ENCODE peak calls at places on chromosomes 7 and 10, in six cellular contexts. C, U, P, T, O and X are unnamed samples.

GRCh38 chr10:49325131-49325915 is 26.4 kb downstream of the C10orf71 start:
- DNase-seq in P (no peak), T (no peak), O (no peak), U (no peak), C (no peak), X (no peak)

GRCh38 chr10:130341325-130341724 is 205.1 kb downstream of the GLRX3 start:
- DNase-seq in T (no peak), U (no peak), P (no peak), C (no peak), O (no peak), X (no peak)

GRCh38 chr7:4814463-4814862 is 39.0 kb downstream of the AP5Z1 start:
- DNase-seq in P (no peak), C (no peak), O (no peak), U (no peak), T (no peak), X (no peak)

GRCh38 chr7:107949443-107949935 is 53.5 kb downstream of the LAMB1 start:
- DNase-seq in C (no peak), U (no peak), P (no peak), T (no peak), O (no peak), X (no peak)

GRCh38 chr7:116534790-116535189 is 10.0 kb downstream of the CAV1 start:
- DNase-seq in T (no peak), U (no peak), C (no peak), P (no peak), O (no peak), X (no peak)

GRCh38 chr10:130558778-130559177 is 422.6 kb downstream of the GLRX3 start:
- DNase-seq in P (no peak), U (no peak), O (no peak), T (no peak), C (no peak), X (no peak)

GRCh38 chr10:5595591-5596590 is 70.5 kb downstream of the ASB13 start:
- DNase-seq in C (peak; percentile 93), O (no peak), U (peak; percentile 91), P (peak; percentile 100), T (no peak), X (no peak)

GRCh38 chr7:149882264-149883048 is 8.7 kb downstream of the ATP6V0E2 start:
- DNase-seq in T (no peak), U (no peak), P (no peak), C (no peak), O (no peak), X (no peak)

GRCh38 chr7:27921081-27921836 is 181.3 kb downstream of the TAX1BP1 start:
- DNase-seq in P (peak; percentile 70), O (peak; percentile 22), T (peak; percentile 68), U (peak; percentile 89), C (peak; percentile 92), X (no peak)

GRCh38 chr10:114315566-114316420 is 76.7 kb downstream of the VWA2 start:
- DNase-seq in P (no peak), T (no peak), U (no peak), C (no peak), O (no peak), X (no peak)

GRCh38 chr10:79490400-79491081 is 21.8 kb upstream of the EIF5AL1 start:
- DNase-seq in U (peak; percentile 77), P (no peak), C (peak; percentile 57), O (peak; percentile 27), T (no peak), X (no peak)

GRCh38 chr7:48084727-48085432 is 4.2 kb upstream of the UPP1 start:
- DNase-seq in U (peak; percentile 98), O (peak; percentile 64), P (peak; percentile 93), T (peak; percentile 38), C (peak; percentile 99), X (peak; percentile 55)

GRCh38 chr10:90125966-90126600 is 424.7 kb downstream of the KIF20B start:
- DNase-seq in P (peak; percentile 46), U (peak; percentile 60), T (no peak), C (no peak), O (no peak), X (no peak)

GRCh38 chr10:31749981-31750850 is 178.4 kb downstream of the ARHGAP12 start:
- DNase-seq in O (peak; percentile 32), C (no peak), P (no peak), T (no peak), U (peak; percentile 42), X (no peak)

GRCh38 chr7:135189961-135190360 is 19.5 kb upstream of the CYREN start:
- DNase-seq in C (no peak), P (no peak), U (peak; percentile 48), O (no peak), T (no peak), X (no peak)

GRCh38 chr10:117134084-117135025 is 3.7 kb downstream of the VAX1 start:
- DNase-seq in C (no peak), O (no peak), T (peak; percentile 12), P (peak; percentile 48), U (no peak), X (no peak)

GRCh38 chr7:47844311-47844710 is 104.0 kb downstream of the PKD1L1 start:
- DNase-seq in P (no peak), U (no peak), O (no peak), T (no peak), C (no peak), X (no peak)

GRCh38 chr7:2567663-2568238 is 9.0 kb downstream of the IQCE start:
- DNase-seq in O (no peak), C (peak; percentile 38), T (peak; percentile 23), P (peak; percentile 34), U (peak; percentile 45), X (no peak)

GRCh38 chr7:50371551-50372021 is 67.1 kb downstream of the IKZF1 start:
- DNase-seq in C (no peak), T (no peak), P (no peak), U (no peak), O (no peak), X (no peak)

GRCh38 chr10:31321396-31321941 is 2.5 kb downstream of the ZEB1 start:
- DNase-seq in T (no peak), O (peak; percentile 7), C (peak; percentile 24), P (no peak), U (peak; percentile 29), X (no peak)

GRCh38 chr10:101140950-101141621 is 10.0 kb downstream of the TLX1 start:
- DNase-seq in O (no peak), P (no peak), C (no peak), T (no peak), U (no peak), X (no peak)

GRCh38 chr10:101138788-101139420 is 7.8 kb downstream of the TLX1 start:
- DNase-seq in C (no peak), U (no peak), O (no peak), P (no peak), T (no peak), X (no peak)

GRCh38 chr10:101137271-101137670 is 6.2 kb downstream of the TLX1 start:
- DNase-seq in C (no peak), T (no peak), U (no peak), P (no peak), O (no peak), X (no peak)

GRCh38 chr10:101140084-101140949 is 9.2 kb downstream of the TLX1 start:
- DNase-seq in T (no peak), U (no peak), C (no peak), P (no peak), O (no peak), X (no peak)

DNA sequence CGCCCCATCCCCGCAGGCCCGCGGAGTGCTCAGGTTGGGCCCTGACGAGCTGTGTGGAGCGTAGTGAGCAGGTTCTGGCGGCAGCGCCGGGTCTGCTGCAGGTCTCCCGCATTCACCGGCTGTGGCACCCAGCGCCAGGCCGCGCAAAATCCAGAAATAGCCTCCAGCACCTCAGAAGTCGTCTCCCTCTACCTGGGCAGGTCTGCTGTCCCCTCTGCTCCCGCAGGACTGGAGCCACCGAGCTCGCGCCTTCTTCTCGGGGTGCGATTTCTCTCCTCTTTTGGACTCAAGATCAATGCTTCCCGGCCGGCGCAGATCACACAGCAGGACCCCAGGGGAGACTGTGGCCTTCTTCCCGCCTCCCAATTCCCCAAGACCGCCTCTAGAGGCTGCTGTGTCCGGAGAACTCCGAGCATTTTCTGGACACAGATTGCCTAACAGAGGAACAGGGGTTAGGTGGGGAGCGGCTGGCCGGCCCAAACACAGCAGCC is 8.4 kb downstream of the TLX1 start:
- DNase-seq in T (peak; percentile 47), P (no peak), O (no peak), C (no peak), U (no peak), X (no peak)
- TF ChIP-seq CTCF in T (peak; percentile 67), P (no peak), O (no peak), C (peak; percentile 27), U (peak; percentile 34), X (no peak)

GRCh38 chr7:7848245-7848644 is 120.4 kb upstream of the GLCCI1 start:
- DNase-seq in O (no peak), P (no peak), U (no peak), T (no peak), C (no peak), X (no peak)

GRCh38 chr7:7841027-7841426 is 122.6 kb upstream of the RPA3 start:
- DNase-seq in T (no peak), O (no peak), C (no peak), U (no peak), P (no peak), X (no peak)

GRCh38 chr7:7843240-7843639 is 124.8 kb upstream of the RPA3 start:
- DNase-seq in C (no peak), O (no peak), T (no peak), U (no peak), P (no peak), X (no peak)

GRCh38 chr7:7843972-7844371 is 124.6 kb upstream of the GLCCI1 start:
- DNase-seq in U (no peak), O (no peak), P (no peak), C (no peak), T (no peak), X (no peak)
- TF ChIP-seq CTCF in U (no peak), O (no peak), P (no peak), C (no peak), T (no peak), X (no peak)

GRCh38 chr7:80661729-80662128 is 23.3 kb downstream of the CD36 start:
- DNase-seq in P (no peak), C (no peak), O (no peak), U (no peak), T (no peak), X (no peak)
- TF ChIP-seq CTCF in P (peak; percentile 26), C (no peak), O (no peak), U (peak; percentile 28), T (no peak), X (no peak)

DNA sequence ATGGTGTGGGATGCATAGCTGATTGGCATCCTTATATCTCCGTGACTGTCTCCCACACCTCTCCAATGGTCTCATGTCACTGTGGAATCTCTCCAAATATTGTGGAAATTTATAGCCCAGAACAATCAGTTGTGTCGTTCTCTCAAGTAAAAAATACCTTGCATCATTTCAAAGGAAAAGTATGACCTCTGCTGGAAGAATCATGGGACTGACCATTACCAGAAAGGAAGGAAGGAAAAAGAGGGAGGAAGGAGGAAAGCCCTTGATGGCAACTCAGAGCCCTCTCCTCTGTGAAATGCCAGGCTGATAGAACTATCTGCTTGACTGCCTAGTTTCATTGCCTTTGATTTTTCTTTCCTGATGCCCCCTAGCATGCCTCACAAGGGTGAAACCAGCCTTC is 76.3 kb downstream of the FOXI2 start:
- DNase-seq in O (no peak), U (no peak), T (no peak), P (no peak), C (no peak), X (no peak)
- TF ChIP-seq CTCF in O (peak; percentile 21), U (no peak), T (peak; percentile 21), P (no peak), C (no peak), X (no peak)